ENCODE peak calls at places on chromosomes 11 and 22, in five cellular contexts. T, I, M, H and U are unnamed samples.

GRCh38 chr22:50196256-50196655 is 4.6 kb upstream of the SELENOO start:
- DNase-seq in H (no peak), I (no peak), T (no peak), M (no peak), U (no peak)

GRCh38 chr22:30287626-30288413 is 1.5 kb downstream of the CASTOR1 start:
- DNase-seq in T (peak), I (peak), M (peak), H (peak), U (peak)

GRCh38 chr11:68328374-68329091 is 16.1 kb downstream of the LRP5 start:
- DNase-seq in H (no peak), M (peak), I (peak), T (no peak), U (no peak)

GRCh38 chr11:66081505-66081904 is 11.4 kb downstream of the PACS1 start:
- DNase-seq in M (peak), T (peak), H (peak), I (peak), U (peak)

GRCh38 chr11:110028904-110029303 is 64.3 kb upstream of the ZC3H12C start:
- DNase-seq in H (no peak), T (no peak), I (no peak), M (no peak), U (no peak)

GRCh38 chr11:133403900-133404299 is 128.4 kb downstream of the OPCML start:
- DNase-seq in T (no peak), M (peak), I (no peak), H (no peak), U (no peak)

GRCh38 chr11:110296226-110297081 is at the start of gene RDX:
- DNase-seq in I (peak), M (peak), T (peak), H (peak), U (peak)

GRCh38 chr11:47212938-47213337 is 1.8 kb upstream of the DDB2 start:
- DNase-seq in M (no peak), H (no peak), I (no peak), T (no peak), U (no peak)

GRCh38 chr11:72239849-72240460 is 4.0 kb downstream of the PHOX2A start:
- DNase-seq in T (peak), H (no peak), M (no peak), I (no peak), U (no peak)